ENCODE peak calls at places on chromosomes 11 and 22, in five cellular contexts. U is kidney glomerular epithelial cell, K is AML-193, X is cardiac fibroblast, G is Karpas-422. F is an unnamed sample.

GRCh38 chr22:37205046-37205445 is 7.2 kb downstream of the SSTR3 start:
- DNase-seq in K (no peak), X (no peak), U (no peak), G (no peak), F (no peak)

GRCh38 chr22:49334589-49334873 is 493.1 kb downstream of the BRD1 start:
- DNase-seq in X (no peak), U (no peak), G (no peak), K (no peak), F (no peak)

GRCh38 chr11:13110929-13111812 is 102.1 kb downstream of the RASSF10 start:
- DNase-seq in G (no peak), X (peak; percentile 25), K (no peak), U (peak; percentile 77), F (peak; percentile 47)

GRCh38 chr11:125170406-125171031 is 6.0 kb downstream of the PKNOX2 start:
- DNase-seq in G (no peak), K (no peak), X (peak; percentile 87), U (no peak), F (no peak)

GRCh38 chr11:45788887-45789286 is 16.1 kb upstream of the SLC35C1 start:
- DNase-seq in K (no peak), G (no peak), U (no peak), X (no peak), F (no peak)

GRCh38 chr22:39279170-39279850 is 34.5 kb upstream of the PDGFB start:
- DNase-seq in G (no peak), U (no peak), X (no peak), K (no peak), F (no peak)

GRCh38 chr11:110339456-110339855 is 43.0 kb upstream of the RDX start:
- DNase-seq in X (no peak), K (no peak), U (no peak), G (no peak), F (no peak)

GRCh38 chr22:44360686-44361381 is 48.1 kb upstream of the SHISAL1 start:
- DNase-seq in G (no peak), K (no peak), X (peak; percentile 40), U (no peak), F (no peak)

GRCh38 chr11:61756452-61757212 is 4.2 kb downstream of the MYRF start:
- DNase-seq in X (peak; percentile 54), G (peak; percentile 61), U (peak; percentile 69), K (no peak), F (peak; percentile 81)